ENCODE peak calls at places on chromosomes 1 and 21, in eight cellular contexts. F, L, X, K, M, Q, Y and A are unnamed samples.

GRCh38 chr21:36045993-36046392 is 14.3 kb downstream of the SETD4 start:
- DNase-seq in Y (no peak), M (no peak), Q (no peak), X (no peak), L (no peak), F (no peak), K (no peak), A (no peak)

GRCh38 chr1:84715620-84716019 is 25.4 kb upstream of the SSX2IP start:
- DNase-seq in L (no peak), Q (no peak), F (no peak), K (no peak), Y (no peak), M (no peak), X (no peak), A (peak; percentile 36)

GRCh38 chr1:43542515-43543458 is 12.1 kb downstream of the PTPRF start:
- DNase-seq in Y (no peak), Q (no peak), M (no peak), K (no peak), X (no peak), L (no peak), F (no peak), A (no peak)

GRCh38 chr1:153306303-153307220 is 6.2 kb downstream of the PGLYRP3 start:
- DNase-seq in X (peak; percentile 10), K (no peak), Y (no peak), F (no peak), M (no peak), L (no peak), Q (no peak), A (no peak)

GRCh38 chr1:15354580-15354965 is 55.1 kb upstream of the EFHD2 start:
- DNase-seq in M (no peak), K (no peak), L (peak; percentile 33), Q (no peak), X (no peak), F (no peak), Y (no peak), A (no peak)

GRCh38 chr1:169138866-169139670 is 32.6 kb downstream of the ATP1B1 start:
- DNase-seq in F (no peak), L (no peak), X (no peak), Y (no peak), M (peak; percentile 71), K (no peak), Q (no peak), A (no peak)

GRCh38 chr1:68202239-68202832 is 30.0 kb downstream of the WLS start:
- DNase-seq in K (no peak), X (no peak), M (no peak), Q (no peak), F (no peak), L (peak; percentile 65), Y (no peak), A (no peak)

GRCh38 chr1:3313579-3313955 is 140.9 kb upstream of the ARHGEF16 start:
- DNase-seq in K (peak; percentile 84), Y (peak; percentile 93), X (peak; percentile 97), L (peak; percentile 93), Q (peak; percentile 86), M (no peak), F (peak; percentile 90), A (peak; percentile 40)

DNA sequence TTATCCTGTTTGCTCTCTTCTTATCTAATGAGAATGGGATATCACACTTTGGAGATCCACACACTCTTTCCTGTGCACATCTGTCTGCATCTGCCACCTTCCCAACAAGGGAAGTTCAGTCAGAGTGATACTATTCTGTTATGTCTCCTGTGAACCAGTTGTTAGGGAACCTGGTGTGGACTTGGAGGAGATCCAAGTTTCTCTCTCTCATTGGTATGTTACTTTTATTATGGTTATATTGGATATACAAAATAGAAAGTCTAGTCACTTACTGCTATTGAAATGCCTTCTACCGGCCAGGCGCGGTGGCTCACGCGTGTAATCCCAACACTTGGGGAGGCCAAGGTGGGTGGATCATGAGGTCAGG is 3.3 kb downstream of the PCP4L1 start:
- DNase-seq in Q (no peak), F (no peak), K (no peak), L (no peak), X (no peak), Y (no peak), M (no peak), A (no peak)
- H3K27me3 ChIP-seq in Q (peaks cover 32% of the 10 kb centered on the region), F (peaks cover 17% of the 10 kb centered on the region), K (peaks cover 38% of the 10 kb centered on the region), L (peaks cover 40% of the 10 kb centered on the region), X (no peaks in the 10 kb centered on the region), Y (no peaks in the 10 kb centered on the region), M (peaks cover 2% of the 10 kb centered on the region), A (peaks cover 37% of the 10 kb centered on the region)

GRCh38 chr1:11465307-11465706 is 13.6 kb upstream of the DISP3 start:
- DNase-seq in X (no peak), M (no peak), Y (no peak), L (no peak), Q (no peak), K (no peak), F (no peak), A (no peak)
- H3K27me3 ChIP-seq in X (no peaks in the 10 kb centered on the region), M (peaks cover 2% of the 10 kb centered on the region), Y (no peaks in the 10 kb centered on the region), L (peaks cover 2% of the 10 kb centered on the region), Q (no peaks in the 10 kb centered on the region), K (peaks cover 21% of the 10 kb centered on the region), F (peaks cover 7% of the 10 kb centered on the region), A (no peaks in the 10 kb centered on the region)

DNA sequence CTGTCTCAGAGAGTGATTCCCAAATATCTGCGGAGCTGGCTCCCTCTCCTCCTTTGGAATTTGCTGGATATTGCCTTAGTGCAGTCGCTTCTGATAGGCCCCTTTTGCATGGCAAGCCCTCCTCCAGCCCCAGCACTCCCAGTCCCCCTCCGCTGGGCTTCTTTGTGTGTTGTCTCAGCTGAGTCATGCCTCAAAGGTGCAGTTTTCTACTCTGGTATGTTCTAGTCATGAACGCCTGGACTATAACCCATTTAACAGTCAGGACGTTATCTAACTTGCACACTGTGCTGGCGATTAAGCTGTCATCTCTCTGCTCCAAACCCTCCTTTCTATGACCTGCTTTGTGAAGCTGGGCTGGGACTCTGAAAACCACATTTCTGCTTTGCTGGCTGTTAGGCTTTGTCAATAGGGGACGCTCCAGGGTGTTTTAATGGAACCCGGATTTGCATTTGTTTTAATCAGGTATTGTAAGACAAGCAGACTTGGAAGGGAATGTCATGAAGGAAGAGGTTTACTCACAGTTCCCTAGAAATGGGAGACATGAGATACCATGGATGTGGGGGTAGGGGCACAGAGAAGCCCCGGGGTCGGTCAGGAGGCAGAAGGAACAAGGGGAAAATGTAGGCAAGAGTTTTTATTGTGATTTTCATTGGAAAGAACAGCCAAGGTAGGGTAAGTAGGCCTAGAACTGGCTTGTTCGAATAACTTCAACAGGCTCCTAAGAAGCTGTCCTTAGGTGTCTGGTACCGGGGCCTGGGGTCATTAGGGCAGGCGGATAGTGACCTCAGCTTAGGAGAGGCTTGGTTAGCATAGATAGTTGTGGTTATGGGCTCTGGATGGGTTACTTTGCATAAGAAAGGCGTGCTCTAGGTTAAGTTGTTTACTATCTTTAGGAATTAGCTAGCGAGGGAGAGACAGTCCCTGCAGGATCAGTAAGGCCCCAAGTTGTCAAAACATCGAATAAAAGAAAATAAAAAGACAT is 20.4 kb upstream of the HPCAL4 start:
- DNase-seq in L (peak; percentile 41), Q (no peak), F (no peak), M (no peak), K (no peak), Y (no peak), X (no peak), A (no peak)
- H3K27me3 ChIP-seq in L (peaks cover 28% of the 10 kb centered on the region), Q (peaks cover 6% of the 10 kb centered on the region), F (no peaks in the 10 kb centered on the region), M (no peaks in the 10 kb centered on the region), K (peaks cover 7% of the 10 kb centered on the region), Y (no peaks in the 10 kb centered on the region), X (no peaks in the 10 kb centered on the region), A (peaks cover 13% of the 10 kb centered on the region)

GRCh38 chr1:20190761-20191160 is 4.4 kb upstream of the PLA2G2C start:
- DNase-seq in K (no peak), X (no peak), Q (no peak), Y (no peak), F (no peak), M (no peak), L (no peak), A (no peak)
- H3K27me3 ChIP-seq in K (peaks cover 5% of the 10 kb centered on the region), X (no peaks in the 10 kb centered on the region), Q (no peaks in the 10 kb centered on the region), Y (no peaks in the 10 kb centered on the region), F (no peaks in the 10 kb centered on the region), M (peaks cover 7% of the 10 kb centered on the region), L (peaks cover 48% of the 10 kb centered on the region), A (peaks cover 2% of the 10 kb centered on the region)